ENCODE peak calls at places on chromosomes 4 and X, in ten cellular contexts. E is stimulated activated CD8-positive, alpha-beta memory T cell treated with anti-CD3 and anti-CD28 coated beads, Interleukin-15, amount 100 ng/mL, for 24 hours; U is RPMI7951; F is HCT116; H is M059J; X is foreskin fibroblast; K is effector memory CD4-positive, alpha-beta T cell; Q is GM23338; V is dorsolateral prefrontal cortex; T is HFF-Myc. B is an unnamed sample.

GRCh38 chr4:1767058-1767769 is 25.9 kb upstream of the FGFR3 start:
- DNase-seq in V (no peak), K (no peak), X (no peak), F (no peak), H (no peak), T (no peak), Q (peak; percentile 76), E (no peak), U (no peak), B (no peak)

GRCh38 chr4:8114456-8115202 is 44.0 kb downstream of the ABLIM2 start:
- DNase-seq in K (no peak), V (no peak), T (no peak), X (no peak), E (no peak), F (no peak), H (no peak), Q (no peak), U (no peak), B (no peak)

GRCh38 chr4:74123065-74123728 is 24.2 kb upstream of the CXCL2 start:
- DNase-seq in K (no peak), V (no peak), H (peak; percentile 29), Q (no peak), T (no peak), E (no peak), X (peak; percentile 69), U (peak; percentile 63), F (no peak), B (no peak)

GRCh38 chrX:41391606-41392005 is 55.5 kb upstream of the NYX start:
- DNase-seq in X (no peak), F (no peak), V (no peak), H (no peak), E (no peak), K (no peak), Q (no peak), T (no peak), U (no peak), B (no peak)

GRCh38 chr4:13413719-13414437 is 70.3 kb downstream of the RAB28 start:
- DNase-seq in H (no peak), F (no peak), U (no peak), K (no peak), Q (no peak), X (no peak), V (no peak), E (no peak), T (no peak), B (no peak)

GRCh38 chr4:150173854-150174398 is 95.7 kb downstream of the DCLK2 start:
- DNase-seq in Q (no peak), X (no peak), T (no peak), V (no peak), E (no peak), K (no peak), F (no peak), H (no peak), U (no peak), B (no peak)

GRCh38 chr4:122917731-122918130 is 4.7 kb downstream of the NUDT6 start:
- DNase-seq in U (no peak), X (no peak), K (no peak), T (no peak), H (peak; percentile 82), V (no peak), Q (no peak), E (no peak), F (no peak), B (no peak)

GRCh38 chr4:37685726-37686372 is 327 bp downstream of the RELL1 start:
- DNase-seq in X (peak; percentile 27), F (no peak), Q (peak; percentile 63), U (peak; percentile 45), V (peak; percentile 41), H (peak; percentile 53), T (no peak), E (peak; percentile 22), K (peak; percentile 34), B (peak; percentile 47)

GRCh38 chr4:53601251-53601764 is 10.0 kb upstream of the LNX1 start:
- DNase-seq in V (no peak), K (no peak), H (no peak), F (no peak), E (no peak), U (peak; percentile 24), X (no peak), Q (peak; percentile 83), T (no peak), B (no peak)

GRCh38 chr4:88533088-88533790 is 9.7 kb upstream of the PYURF start:
- DNase-seq in U (peak; percentile 19), H (peak; percentile 59), V (no peak), T (no peak), Q (peak; percentile 54), X (peak; percentile 72), F (no peak), K (no peak), E (no peak), B (no peak)

GRCh38 chrX:48883729-48884128 is 13.8 kb downstream of the TIMM17B start:
- DNase-seq in V (no peak), Q (peak; percentile 17), T (no peak), U (peak; percentile 22), E (no peak), F (no peak), H (no peak), X (no peak), K (no peak), B (no peak)

GRCh38 chr4:113574636-113575103 is 186.9 kb downstream of the CAMK2D start:
- DNase-seq in F (no peak), T (peak; percentile 66), X (peak; percentile 55), V (no peak), Q (no peak), K (no peak), U (peak; percentile 69), E (no peak), H (peak; percentile 20), B (no peak)

GRCh38 chrX:112851806-112852205 is 11.2 kb upstream of the AMOT start:
- DNase-seq in U (peak; percentile 63), F (no peak), V (no peak), E (no peak), Q (no peak), K (no peak), X (no peak), H (peak; percentile 66), T (no peak), B (no peak)

GRCh38 chrX:20397587-20397986 is 130.9 kb upstream of the RPS6KA3 start:
- DNase-seq in T (no peak), E (no peak), H (no peak), U (no peak), V (no peak), F (no peak), X (no peak), K (no peak), Q (peak; percentile 3), B (no peak)

GRCh38 chr4:25896782-25897539 is 17.1 kb upstream of the SMIM20 start:
- DNase-seq in X (no peak), V (no peak), U (no peak), E (no peak), Q (no peak), T (no peak), H (no peak), F (no peak), K (no peak), B (no peak)

GRCh38 chr4:167890226-167890625 is 202.1 kb upstream of the ANXA10 start:
- DNase-seq in F (no peak), Q (no peak), X (peak; percentile 34), K (no peak), U (no peak), E (no peak), T (no peak), V (no peak), H (no peak), B (no peak)

GRCh38 chrX:104922206-104922621 is 298.3 kb downstream of the TEX13A start:
- DNase-seq in U (peak; percentile 57), T (peak; percentile 12), X (peak; percentile 3), K (no peak), E (no peak), H (peak; percentile 61), Q (peak; percentile 69), F (peak; percentile 36), V (no peak), B (no peak)

GRCh38 chr4:116585240-116585639 is 500.1 kb downstream of the TRAM1L1 start:
- DNase-seq in K (no peak), U (no peak), E (no peak), T (no peak), H (no peak), Q (no peak), F (no peak), V (no peak), X (no peak), B (no peak)

GRCh38 chrX:150680974-150681373 is 12.2 kb upstream of the MTMR1 start:
- DNase-seq in H (peak; percentile 48), U (no peak), K (no peak), F (peak; percentile 8), Q (peak; percentile 48), T (no peak), V (no peak), X (no peak), E (no peak), B (no peak)

GRCh38 chrX:24242649-24243556 is 71.0 kb downstream of the SUPT20HL2 start:
- DNase-seq in T (no peak), H (peak; percentile 86), X (peak; percentile 74), V (no peak), K (no peak), E (no peak), F (no peak), Q (no peak), U (peak; percentile 89), B (no peak)

GRCh38 chr4:7194251-7195137 is 2.2 kb downstream of the SORCS2 start:
- DNase-seq in V (no peak), K (no peak), T (no peak), U (no peak), Q (no peak), F (no peak), E (peak; percentile 9), X (no peak), H (no peak), B (no peak)

GRCh38 chrX:43655151-43655676 is 885 bp upstream of the MAOA start:
- DNase-seq in T (no peak), E (no peak), U (peak; percentile 22), V (peak; percentile 9), Q (peak; percentile 48), X (peak; percentile 35), F (no peak), K (no peak), H (peak; percentile 70), B (peak; percentile 39)

GRCh38 chr4:10656988-10657387 is 27.6 kb downstream of the CLNK start:
- DNase-seq in E (no peak), K (no peak), X (no peak), F (peak; percentile 63), Q (no peak), H (peak; percentile 70), T (no peak), V (no peak), U (no peak), B (no peak)

B was measured in mesothelial cell of epicardium.